ENCODE peak calls at places on chromosomes 16 and 17, in eight cellular contexts. One of them, this sample, is unnamed. For H3K27me3, the result is how much of the 10 kb centered on the place peaks cover.

GRCh38 chr17:62692721-62693431 is 65.4 kb downstream of the MRC2 start:
- DNase-seq in right lobe of liver: no peak
- DNase-seq in left lung: no peak
- DNase-seq in ascending aorta: no peak
- DNase-seq in neuronal stem cell: no peak
- DNase-seq in WERI-Rb-1: peak
- DNase-seq in cardiac muscle cell: peak
- DNase-seq in hepatocyte: no peak
- DNase-seq in this sample: no peak

GRCh38 chr17:45345554-45346254 is 28.9 kb upstream of the MAP3K14 start:
- DNase-seq in neuronal stem cell: no peak
- DNase-seq in hepatocyte: peak
- DNase-seq in right lobe of liver: no peak
- DNase-seq in cardiac muscle cell: peak
- DNase-seq in ascending aorta: peak
- DNase-seq in WERI-Rb-1: no peak
- DNase-seq in left lung: no peak
- DNase-seq in this sample: no peak

GRCh38 chr17:78144736-78145641 is 1.2 kb upstream of the C17orf99 start:
- DNase-seq in WERI-Rb-1: no peak
- DNase-seq in right lobe of liver: peak
- DNase-seq in ascending aorta: no peak
- DNase-seq in neuronal stem cell: no peak
- DNase-seq in left lung: peak
- DNase-seq in hepatocyte: no peak
- DNase-seq in cardiac muscle cell: peak
- DNase-seq in this sample: no peak

GRCh38 chr17:82051776-82052637 is at the start of the genes GPS1 and RFNG:
- DNase-seq in neuronal stem cell: no peak
- DNase-seq in right lobe of liver: peak
- DNase-seq in cardiac muscle cell: peak
- DNase-seq in left lung: peak
- DNase-seq in ascending aorta: peak
- DNase-seq in hepatocyte: peak
- DNase-seq in WERI-Rb-1: peak
- DNase-seq in this sample: peak

GRCh38 chr17:61617261-61617660 is 26.2 kb upstream of the NACA2 start:
- DNase-seq in left lung: no peak
- DNase-seq in WERI-Rb-1: no peak
- DNase-seq in cardiac muscle cell: no peak
- DNase-seq in ascending aorta: no peak
- DNase-seq in neuronal stem cell: no peak
- DNase-seq in right lobe of liver: no peak
- DNase-seq in hepatocyte: no peak
- DNase-seq in this sample: no peak

GRCh38 chr17:64005734-64006167 is 7.6 kb downstream of the PRR29 start:
- DNase-seq in left lung: peak
- DNase-seq in neuronal stem cell: no peak
- DNase-seq in hepatocyte: no peak
- DNase-seq in WERI-Rb-1: no peak
- DNase-seq in cardiac muscle cell: no peak
- DNase-seq in right lobe of liver: peak
- DNase-seq in ascending aorta: peak
- DNase-seq in this sample: no peak

GRCh38 chr17:35048685-35049379 is 14.7 kb downstream of the RFFL start:
- DNase-seq in right lobe of liver: no peak
- DNase-seq in WERI-Rb-1: peak
- DNase-seq in left lung: no peak
- DNase-seq in cardiac muscle cell: no peak
- DNase-seq in ascending aorta: no peak
- DNase-seq in neuronal stem cell: no peak
- DNase-seq in hepatocyte: no peak
- DNase-seq in this sample: no peak

GRCh38 chr16:69499541-69500255 is 66.1 kb upstream of the NFAT5 start:
- DNase-seq in cardiac muscle cell: no peak
- DNase-seq in ascending aorta: no peak
- DNase-seq in neuronal stem cell: no peak
- DNase-seq in right lobe of liver: no peak
- DNase-seq in hepatocyte: no peak
- DNase-seq in left lung: no peak
- DNase-seq in WERI-Rb-1: no peak
- DNase-seq in this sample: no peak

GRCh38 chr17:50272711-50273653 is 1.3 kb upstream of the TMEM92 start:
- DNase-seq in cardiac muscle cell: peak
- DNase-seq in neuronal stem cell: peak
- DNase-seq in left lung: peak
- DNase-seq in ascending aorta: no peak
- DNase-seq in hepatocyte: peak
- DNase-seq in WERI-Rb-1: peak
- DNase-seq in right lobe of liver: peak
- DNase-seq in this sample: peak

GRCh38 chr16:62549875-62550274 is 513.6 kb upstream of the CDH8 start:
- DNase-seq in cardiac muscle cell: no peak
- DNase-seq in right lobe of liver: no peak
- DNase-seq in hepatocyte: no peak
- DNase-seq in WERI-Rb-1: no peak
- DNase-seq in left lung: no peak
- DNase-seq in ascending aorta: no peak
- DNase-seq in neuronal stem cell: no peak
- DNase-seq in this sample: no peak

GRCh38 chr17:20967776-20968175 is 75.0 kb downstream of the USP22 start:
- DNase-seq in ascending aorta: no peak
- DNase-seq in cardiac muscle cell: peak
- DNase-seq in neuronal stem cell: no peak
- DNase-seq in left lung: no peak
- DNase-seq in right lobe of liver: no peak
- DNase-seq in WERI-Rb-1: no peak
- DNase-seq in hepatocyte: no peak
- DNase-seq in this sample: no peak

GRCh38 chr16:88939814-88940195 is 37.2 kb downstream of the CBFA2T3 start:
- DNase-seq in WERI-Rb-1: no peak
- DNase-seq in left lung: no peak
- DNase-seq in ascending aorta: no peak
- DNase-seq in hepatocyte: no peak
- DNase-seq in cardiac muscle cell: no peak
- DNase-seq in right lobe of liver: no peak
- DNase-seq in neuronal stem cell: no peak
- DNase-seq in this sample: peak

GRCh38 chr16:8720080-8720966 is 45.9 kb downstream of the ABAT start:
- DNase-seq in hepatocyte: peak
- DNase-seq in neuronal stem cell: peak
- DNase-seq in cardiac muscle cell: no peak
- DNase-seq in WERI-Rb-1: peak
- DNase-seq in left lung: no peak
- DNase-seq in right lobe of liver: no peak
- DNase-seq in ascending aorta: no peak
- DNase-seq in this sample: no peak

GRCh38 chr17:34820922-34821321 is 140.3 kb downstream of the CCT6B start:
- DNase-seq in ascending aorta: no peak
- DNase-seq in left lung: no peak
- DNase-seq in neuronal stem cell: no peak
- DNase-seq in WERI-Rb-1: no peak
- DNase-seq in cardiac muscle cell: no peak
- DNase-seq in right lobe of liver: no peak
- DNase-seq in hepatocyte: peak
- DNase-seq in this sample: no peak

GRCh38 chr16:46607529-46607928 is 13.7 kb downstream of the SHCBP1 start:
- DNase-seq in neuronal stem cell: no peak
- DNase-seq in ascending aorta: no peak
- DNase-seq in cardiac muscle cell: peak
- DNase-seq in hepatocyte: peak
- DNase-seq in right lobe of liver: no peak
- DNase-seq in left lung: no peak
- DNase-seq in WERI-Rb-1: no peak
- DNase-seq in this sample: no peak

GRCh38 chr17:39605492-39606433 is 2.0 kb downstream of the NEUROD2 start:
- DNase-seq in ascending aorta: no peak
- DNase-seq in cardiac muscle cell: no peak
- DNase-seq in right lobe of liver: no peak
- DNase-seq in neuronal stem cell: no peak
- DNase-seq in hepatocyte: no peak
- DNase-seq in left lung: no peak
- DNase-seq in WERI-Rb-1: no peak
- DNase-seq in this sample: no peak

GRCh38 chr17:78341559-78342437 is 18.1 kb downstream of the SOCS3 start:
- DNase-seq in WERI-Rb-1: no peak
- DNase-seq in cardiac muscle cell: peak
- DNase-seq in right lobe of liver: peak
- DNase-seq in left lung: peak
- DNase-seq in ascending aorta: peak
- DNase-seq in neuronal stem cell: peak
- DNase-seq in hepatocyte: peak
- DNase-seq in this sample: no peak

GRCh38 chr16:83046664-83047063 is 419.9 kb downstream of the CDH13 start:
- DNase-seq in cardiac muscle cell: peak
- DNase-seq in ascending aorta: no peak
- DNase-seq in right lobe of liver: no peak
- DNase-seq in neuronal stem cell: no peak
- DNase-seq in hepatocyte: no peak
- DNase-seq in WERI-Rb-1: no peak
- DNase-seq in left lung: no peak
- DNase-seq in this sample: no peak

GRCh38 chr17:4327638-4328037 is 38.8 kb downstream of the UBE2G1 start:
- DNase-seq in right lobe of liver: no peak
- DNase-seq in cardiac muscle cell: no peak
- DNase-seq in left lung: no peak
- DNase-seq in WERI-Rb-1: no peak
- DNase-seq in ascending aorta: peak
- DNase-seq in neuronal stem cell: no peak
- DNase-seq in hepatocyte: no peak
- DNase-seq in this sample: no peak

GRCh38 chr17:33284022-33284421 is 9.1 kb downstream of the ASIC2 start:
- DNase-seq in WERI-Rb-1: no peak
- DNase-seq in cardiac muscle cell: peak
- DNase-seq in right lobe of liver: no peak
- DNase-seq in hepatocyte: peak
- DNase-seq in neuronal stem cell: no peak
- DNase-seq in ascending aorta: peak
- DNase-seq in left lung: peak
- DNase-seq in this sample: no peak

GRCh38 chr16:68079616-68080344 is 5.4 kb upstream of the NFATC3 start:
- DNase-seq in ascending aorta: peak
- DNase-seq in WERI-Rb-1: no peak
- DNase-seq in cardiac muscle cell: peak
- DNase-seq in right lobe of liver: peak
- DNase-seq in hepatocyte: peak
- DNase-seq in neuronal stem cell: no peak
- DNase-seq in left lung: peak
- DNase-seq in this sample: peak

GRCh38 chr17:73801455-73802100 is 157.3 kb upstream of the SDK2 start:
- DNase-seq in neuronal stem cell: no peak
- DNase-seq in ascending aorta: peak
- DNase-seq in cardiac muscle cell: no peak
- DNase-seq in hepatocyte: no peak
- DNase-seq in left lung: no peak
- DNase-seq in right lobe of liver: peak
- DNase-seq in WERI-Rb-1: no peak
- DNase-seq in this sample: no peak

GRCh38 chr17:10737168-10737622 is 7.4 kb upstream of the TMEM220 start:
- DNase-seq in cardiac muscle cell: peak
- DNase-seq in right lobe of liver: peak
- DNase-seq in ascending aorta: peak
- DNase-seq in WERI-Rb-1: peak
- DNase-seq in hepatocyte: peak
- DNase-seq in neuronal stem cell: no peak
- DNase-seq in left lung: peak
- DNase-seq in this sample: peak

GRCh38 chr16:60818471-60818870 is 1217.8 kb downstream of the CDH8 start:
- DNase-seq in ascending aorta: no peak
- DNase-seq in neuronal stem cell: no peak
- DNase-seq in hepatocyte: no peak
- DNase-seq in WERI-Rb-1: no peak
- DNase-seq in cardiac muscle cell: no peak
- DNase-seq in right lobe of liver: no peak
- DNase-seq in left lung: no peak
- DNase-seq in this sample: no peak

GRCh38 chr17:74513987-74514631 is 17.2 kb downstream of the CD300LB start:
- DNase-seq in left lung: no peak
- DNase-seq in right lobe of liver: no peak
- DNase-seq in WERI-Rb-1: peak
- DNase-seq in neuronal stem cell: peak
- DNase-seq in hepatocyte: peak
- DNase-seq in ascending aorta: no peak
- DNase-seq in cardiac muscle cell: peak
- DNase-seq in this sample: peak

GRCh38 chr16:51326131-51326856 is 175.2 kb upstream of the SALL1 start:
- DNase-seq in ascending aorta: no peak
- DNase-seq in left lung: no peak
- DNase-seq in right lobe of liver: no peak
- DNase-seq in neuronal stem cell: no peak
- DNase-seq in cardiac muscle cell: peak
- DNase-seq in WERI-Rb-1: no peak
- DNase-seq in hepatocyte: peak
- DNase-seq in this sample: no peak
- H3K27ac ChIP-seq in ascending aorta: no peak
- H3K27ac ChIP-seq in left lung: no peak
- H3K27ac ChIP-seq in right lobe of liver: no peak
- H3K27ac ChIP-seq in neuronal stem cell: no peak
- H3K27ac ChIP-seq in cardiac muscle cell: no peak
- H3K27ac ChIP-seq in WERI-Rb-1: no peak
- H3K27ac ChIP-seq in hepatocyte: no peak
- H3K27ac ChIP-seq in this sample: no peak

GRCh38 chr17:1491406-1492248 is 859 bp downstream of the MYO1C start:
- DNase-seq in right lobe of liver: peak
- DNase-seq in WERI-Rb-1: peak
- DNase-seq in neuronal stem cell: no peak
- DNase-seq in cardiac muscle cell: peak
- DNase-seq in ascending aorta: peak
- DNase-seq in left lung: peak
- DNase-seq in hepatocyte: peak
- DNase-seq in this sample: no peak
- H3K27me3 ChIP-seq in right lobe of liver: under half
- H3K27me3 ChIP-seq in WERI-Rb-1: under half
- H3K27me3 ChIP-seq in neuronal stem cell: under half
- H3K27me3 ChIP-seq in cardiac muscle cell: under half
- H3K27me3 ChIP-seq in ascending aorta: under half
- H3K27me3 ChIP-seq in left lung: under half
- H3K27me3 ChIP-seq in hepatocyte: under half
- H3K27me3 ChIP-seq in this sample: under half

DNA sequence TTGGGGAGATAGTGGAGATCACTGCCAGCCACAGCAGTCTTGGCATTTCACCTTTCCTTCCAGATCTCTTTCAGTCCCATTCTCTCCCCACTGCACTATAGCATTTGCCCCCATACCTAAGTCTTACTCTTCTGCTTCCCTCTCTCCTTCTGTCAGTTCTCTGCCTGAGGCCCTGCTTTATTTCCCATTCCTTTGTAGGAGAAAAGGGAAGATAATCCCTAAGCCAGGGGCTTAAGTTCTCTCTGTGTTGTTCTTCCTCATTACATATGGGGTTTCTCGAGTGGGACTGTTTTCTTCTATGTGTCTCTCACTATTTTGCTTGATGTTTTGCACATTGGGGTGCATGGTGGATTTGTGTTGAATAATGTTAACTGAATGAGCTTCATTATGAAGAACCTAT is 6.4 kb downstream of the KDM6B start:
- DNase-seq in left lung: no peak
- DNase-seq in ascending aorta: no peak
- DNase-seq in hepatocyte: no peak
- DNase-seq in right lobe of liver: no peak
- DNase-seq in cardiac muscle cell: no peak
- DNase-seq in WERI-Rb-1: no peak
- DNase-seq in neuronal stem cell: no peak
- DNase-seq in this sample: no peak
- H3K27ac ChIP-seq in left lung: peak
- H3K27ac ChIP-seq in ascending aorta: peak
- H3K27ac ChIP-seq in hepatocyte: peak
- H3K27ac ChIP-seq in right lobe of liver: no peak
- H3K27ac ChIP-seq in cardiac muscle cell: peak
- H3K27ac ChIP-seq in WERI-Rb-1: peak
- H3K27ac ChIP-seq in neuronal stem cell: peak
- H3K27ac ChIP-seq in this sample: peak

GRCh38 chr17:42675348-42675983 is 1.3 kb downstream of the PLEKHH3 start:
- DNase-seq in neuronal stem cell: no peak
- DNase-seq in WERI-Rb-1: peak
- DNase-seq in hepatocyte: peak
- DNase-seq in left lung: no peak
- DNase-seq in right lobe of liver: peak
- DNase-seq in cardiac muscle cell: no peak
- DNase-seq in ascending aorta: peak
- DNase-seq in this sample: no peak
- H3K27me3 ChIP-seq in neuronal stem cell: under half
- H3K27me3 ChIP-seq in WERI-Rb-1: under half
- H3K27me3 ChIP-seq in hepatocyte: under half
- H3K27me3 ChIP-seq in left lung: half or more
- H3K27me3 ChIP-seq in right lobe of liver: under half
- H3K27me3 ChIP-seq in cardiac muscle cell: under half
- H3K27me3 ChIP-seq in ascending aorta: under half
- H3K27me3 ChIP-seq in this sample: half or more

This sample was measured in CD4-positive, alpha-beta T cell.